ENCODE peak calls at places on chromosomes 3 and 15, in seven cellular contexts. One of them, this sample, is unnamed.

GRCh38 chr3:10242182-10243065 is 5.8 kb upstream of the TATDN2 start:
- DNase-seq in GM12878: no peak
- DNase-seq in HepG2: no peak
- DNase-seq in K562: peak; percentile 59
- DNase-seq in NT2/D1: no peak
- DNase-seq in SK-N-SH: no peak
- DNase-seq in HCT116: no peak
- DNase-seq in this sample: no peak

GRCh38 chr3:73060302-73060723 is 1.1 kb upstream of the EBLN2 start:
- DNase-seq in GM12878: no peak
- DNase-seq in HepG2: no peak
- DNase-seq in K562: no peak
- DNase-seq in NT2/D1: no peak
- DNase-seq in SK-N-SH: peak; percentile 30
- DNase-seq in HCT116: no peak
- DNase-seq in this sample: no peak

GRCh38 chr3:141366285-141367037 is 1.8 kb upstream of the ZBTB38 start:
- DNase-seq in GM12878: no peak
- DNase-seq in HepG2: peak; percentile 49
- DNase-seq in K562: peak; percentile 70
- DNase-seq in NT2/D1: no peak
- DNase-seq in SK-N-SH: no peak
- DNase-seq in HCT116: peak; percentile 33
- DNase-seq in this sample: no peak

GRCh38 chr3:46006646-46007045 is 11.0 kb upstream of the FYCO1 start:
- DNase-seq in GM12878: no peak
- DNase-seq in HepG2: no peak
- DNase-seq in K562: no peak
- DNase-seq in NT2/D1: no peak
- DNase-seq in SK-N-SH: no peak
- DNase-seq in HCT116: no peak
- DNase-seq in this sample: no peak

GRCh38 chr15:61524091-61524490 is 295.0 kb upstream of the RORA start:
- DNase-seq in GM12878: no peak
- DNase-seq in HepG2: no peak
- DNase-seq in K562: no peak
- DNase-seq in NT2/D1: no peak
- DNase-seq in SK-N-SH: no peak
- DNase-seq in HCT116: no peak
- DNase-seq in this sample: no peak

GRCh38 chr3:189726277-189726676 is 95.1 kb downstream of the TP63 start:
- DNase-seq in GM12878: no peak
- DNase-seq in HepG2: no peak
- DNase-seq in K562: no peak
- DNase-seq in NT2/D1: no peak
- DNase-seq in SK-N-SH: no peak
- DNase-seq in HCT116: no peak
- DNase-seq in this sample: no peak

GRCh38 chr3:30989266-30989799 is 94.9 kb upstream of the GADL1 start:
- DNase-seq in GM12878: no peak
- DNase-seq in HepG2: no peak
- DNase-seq in K562: no peak
- DNase-seq in NT2/D1: no peak
- DNase-seq in SK-N-SH: no peak
- DNase-seq in HCT116: no peak
- DNase-seq in this sample: no peak

GRCh38 chr15:69304176-69304533 is 5.4 kb downstream of the PAQR5 start:
- DNase-seq in GM12878: no peak
- DNase-seq in HepG2: peak; percentile 25
- DNase-seq in K562: no peak
- DNase-seq in NT2/D1: no peak
- DNase-seq in SK-N-SH: no peak
- DNase-seq in HCT116: peak; percentile 35
- DNase-seq in this sample: no peak

GRCh38 chr15:83873966-83874365 is 220.0 kb downstream of the ADAMTSL3 start:
- DNase-seq in GM12878: no peak
- DNase-seq in HepG2: no peak
- DNase-seq in K562: no peak
- DNase-seq in NT2/D1: no peak
- DNase-seq in SK-N-SH: no peak
- DNase-seq in HCT116: no peak
- DNase-seq in this sample: no peak

GRCh38 chr3:45487508-45487907 is 99.1 kb downstream of the LARS2 start:
- DNase-seq in GM12878: no peak
- DNase-seq in HepG2: peak; percentile 76
- DNase-seq in K562: no peak
- DNase-seq in NT2/D1: no peak
- DNase-seq in SK-N-SH: no peak
- DNase-seq in HCT116: no peak
- DNase-seq in this sample: no peak

GRCh38 chr3:65597225-65597951 is 441.3 kb downstream of the MAGI1 start:
- DNase-seq in GM12878: no peak
- DNase-seq in HepG2: no peak
- DNase-seq in K562: no peak
- DNase-seq in NT2/D1: peak; percentile 95
- DNase-seq in SK-N-SH: peak; percentile 87
- DNase-seq in HCT116: no peak
- DNase-seq in this sample: peak; percentile 79

GRCh38 chr3:156478931-156479330 is 76.0 kb downstream of the SSR3 start:
- DNase-seq in GM12878: no peak
- DNase-seq in HepG2: no peak
- DNase-seq in K562: no peak
- DNase-seq in NT2/D1: no peak
- DNase-seq in SK-N-SH: no peak
- DNase-seq in HCT116: no peak
- DNase-seq in this sample: no peak

GRCh38 chr15:79973445-79974180 is 2.6 kb upstream of the BCL2A1 start:
- DNase-seq in GM12878: no peak
- DNase-seq in HepG2: no peak
- DNase-seq in K562: no peak
- DNase-seq in NT2/D1: no peak
- DNase-seq in SK-N-SH: no peak
- DNase-seq in HCT116: no peak
- DNase-seq in this sample: no peak

GRCh38 chr15:69038508-69038907 is 24.0 kb downstream of the NOX5 start:
- DNase-seq in GM12878: no peak
- DNase-seq in HepG2: no peak
- DNase-seq in K562: no peak
- DNase-seq in NT2/D1: no peak
- DNase-seq in SK-N-SH: no peak
- DNase-seq in HCT116: no peak
- DNase-seq in this sample: peak; percentile 22

GRCh38 chr15:68420186-68420684 is 11.7 kb downstream of the ITGA11 start:
- DNase-seq in GM12878: no peak
- DNase-seq in HepG2: peak; percentile 9
- DNase-seq in K562: no peak
- DNase-seq in NT2/D1: peak; percentile 28
- DNase-seq in SK-N-SH: no peak
- DNase-seq in HCT116: no peak
- DNase-seq in this sample: no peak

GRCh38 chr3:5160926-5161858 is 26.3 kb upstream of the EDEM1 start:
- DNase-seq in GM12878: no peak
- DNase-seq in HepG2: no peak
- DNase-seq in K562: no peak
- DNase-seq in NT2/D1: no peak
- DNase-seq in SK-N-SH: peak; percentile 8
- DNase-seq in HCT116: peak; percentile 1
- DNase-seq in this sample: no peak
- TF ChIP-seq YY1 in GM12878: no peak
- TF ChIP-seq YY1 in HepG2: no peak
- TF ChIP-seq YY1 in K562: no peak
- TF ChIP-seq YY1 in NT2/D1: no peak
- TF ChIP-seq YY1 in SK-N-SH: no peak
- TF ChIP-seq YY1 in HCT116: no peak
- TF ChIP-seq YY1 in this sample: no peak

DNA sequence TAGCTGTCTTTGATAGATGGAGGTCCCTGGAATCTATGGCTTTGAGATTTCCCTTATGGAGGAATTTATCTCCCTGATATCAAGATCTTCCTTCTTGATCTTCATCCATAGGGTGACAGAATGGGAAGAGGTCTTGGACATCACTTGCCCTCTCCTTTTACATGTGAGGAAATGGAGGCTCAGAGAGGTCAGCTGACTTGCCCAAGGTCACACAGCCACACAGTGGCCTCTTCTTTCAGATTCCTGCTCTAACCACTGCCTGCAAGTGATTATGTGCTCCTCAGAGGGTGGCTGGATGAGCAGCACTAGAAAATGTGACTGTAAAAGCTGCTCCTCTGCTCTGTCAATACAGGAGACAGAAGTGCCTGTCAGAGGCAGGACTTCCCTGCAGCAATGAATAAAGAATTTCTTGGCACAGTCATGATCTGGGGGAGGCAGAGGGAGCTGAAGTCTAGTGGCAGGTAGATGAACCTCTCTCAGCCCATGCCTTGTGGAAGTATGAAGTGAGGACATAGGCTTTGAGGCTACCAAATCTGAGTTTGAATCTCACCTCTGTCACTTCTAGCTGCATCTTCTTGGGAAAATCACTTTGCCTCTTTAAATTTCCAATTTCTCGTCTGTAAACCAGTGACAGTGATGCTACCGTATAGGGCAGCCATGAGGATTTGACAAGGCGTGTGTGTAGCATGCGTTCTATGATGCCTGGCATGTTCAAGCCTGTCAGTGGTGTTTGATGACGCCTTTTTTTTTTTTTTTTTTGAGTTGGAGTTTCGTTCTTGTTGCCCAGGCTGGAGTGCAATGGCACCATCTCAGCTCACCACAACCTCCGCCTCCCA is 12.0 kb downstream of the SSUH2 start:
- DNase-seq in GM12878: no peak
- DNase-seq in HepG2: no peak
- DNase-seq in K562: no peak
- DNase-seq in NT2/D1: no peak
- DNase-seq in SK-N-SH: no peak
- DNase-seq in HCT116: no peak
- DNase-seq in this sample: no peak
- TF ChIP-seq YY1 in GM12878: no peak
- TF ChIP-seq YY1 in HepG2: no peak
- TF ChIP-seq YY1 in K562: no peak
- TF ChIP-seq YY1 in NT2/D1: no peak
- TF ChIP-seq YY1 in SK-N-SH: no peak
- TF ChIP-seq YY1 in HCT116: no peak
- TF ChIP-seq YY1 in this sample: no peak

DNA sequence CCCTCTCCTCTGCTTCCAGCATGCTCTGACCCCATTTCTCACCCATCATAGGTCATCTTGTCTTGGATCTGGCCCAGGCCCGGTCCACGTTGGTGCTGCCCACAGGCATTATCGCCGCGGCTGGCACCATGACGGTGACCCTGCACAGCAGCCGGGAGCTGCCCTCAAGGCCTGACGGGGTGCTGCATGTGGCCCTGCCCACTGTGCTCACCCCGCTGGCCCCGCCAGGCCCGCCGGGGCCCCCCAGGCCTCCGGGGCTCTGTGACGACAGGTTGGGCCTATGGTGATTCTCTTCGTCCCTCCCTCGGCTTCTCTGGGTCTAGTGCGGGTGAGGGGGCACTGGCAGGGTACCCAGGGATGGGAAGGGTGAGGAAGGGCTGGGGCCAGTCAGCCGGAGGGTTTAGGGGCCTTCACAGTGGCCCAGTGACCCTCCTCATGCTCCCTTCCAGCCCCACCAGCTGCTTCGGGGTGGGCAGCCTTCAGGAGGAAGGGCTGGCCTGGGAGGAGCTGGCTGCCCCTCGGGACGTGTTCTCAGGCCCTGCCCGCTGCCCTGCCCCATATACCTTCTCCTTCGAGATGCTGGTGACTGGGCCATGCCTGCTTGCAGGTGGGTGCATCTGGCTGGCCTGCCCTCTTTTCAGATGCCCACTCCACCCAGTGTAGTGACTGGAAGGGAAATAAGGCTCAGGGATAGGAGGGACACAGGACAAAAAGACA is 3.9 kb downstream of the VWA5B2 start:
- DNase-seq in GM12878: no peak
- DNase-seq in HepG2: no peak
- DNase-seq in K562: no peak
- DNase-seq in NT2/D1: no peak
- DNase-seq in SK-N-SH: no peak
- DNase-seq in HCT116: no peak
- DNase-seq in this sample: no peak
- TF ChIP-seq YY1 in GM12878: no peak
- TF ChIP-seq YY1 in HepG2: no peak
- TF ChIP-seq YY1 in K562: no peak
- TF ChIP-seq YY1 in NT2/D1: no peak
- TF ChIP-seq YY1 in SK-N-SH: no peak
- TF ChIP-seq YY1 in HCT116: no peak
- TF ChIP-seq YY1 in this sample: no peak

GRCh38 chr15:63895194-63895593 is 61.4 kb upstream of the HERC1 start:
- DNase-seq in GM12878: no peak
- DNase-seq in HepG2: no peak
- DNase-seq in K562: peak; percentile 94
- DNase-seq in NT2/D1: no peak
- DNase-seq in SK-N-SH: no peak
- DNase-seq in HCT116: no peak
- DNase-seq in this sample: no peak

GRCh38 chr15:63895787-63896218 is 62.1 kb upstream of the HERC1 start:
- DNase-seq in GM12878: no peak
- DNase-seq in HepG2: no peak
- DNase-seq in K562: peak; percentile 54
- DNase-seq in NT2/D1: no peak
- DNase-seq in SK-N-SH: no peak
- DNase-seq in HCT116: no peak
- DNase-seq in this sample: no peak

GRCh38 chr15:63893866-63894661 is 60.3 kb upstream of the HERC1 start:
- DNase-seq in GM12878: no peak
- DNase-seq in HepG2: no peak
- DNase-seq in K562: no peak
- DNase-seq in NT2/D1: no peak
- DNase-seq in SK-N-SH: no peak
- DNase-seq in HCT116: no peak
- DNase-seq in this sample: no peak

GRCh38 chr15:63894662-63894949 is 60.9 kb upstream of the HERC1 start:
- DNase-seq in GM12878: no peak
- DNase-seq in HepG2: no peak
- DNase-seq in K562: no peak
- DNase-seq in NT2/D1: no peak
- DNase-seq in SK-N-SH: no peak
- DNase-seq in HCT116: no peak
- DNase-seq in this sample: no peak

DNA sequence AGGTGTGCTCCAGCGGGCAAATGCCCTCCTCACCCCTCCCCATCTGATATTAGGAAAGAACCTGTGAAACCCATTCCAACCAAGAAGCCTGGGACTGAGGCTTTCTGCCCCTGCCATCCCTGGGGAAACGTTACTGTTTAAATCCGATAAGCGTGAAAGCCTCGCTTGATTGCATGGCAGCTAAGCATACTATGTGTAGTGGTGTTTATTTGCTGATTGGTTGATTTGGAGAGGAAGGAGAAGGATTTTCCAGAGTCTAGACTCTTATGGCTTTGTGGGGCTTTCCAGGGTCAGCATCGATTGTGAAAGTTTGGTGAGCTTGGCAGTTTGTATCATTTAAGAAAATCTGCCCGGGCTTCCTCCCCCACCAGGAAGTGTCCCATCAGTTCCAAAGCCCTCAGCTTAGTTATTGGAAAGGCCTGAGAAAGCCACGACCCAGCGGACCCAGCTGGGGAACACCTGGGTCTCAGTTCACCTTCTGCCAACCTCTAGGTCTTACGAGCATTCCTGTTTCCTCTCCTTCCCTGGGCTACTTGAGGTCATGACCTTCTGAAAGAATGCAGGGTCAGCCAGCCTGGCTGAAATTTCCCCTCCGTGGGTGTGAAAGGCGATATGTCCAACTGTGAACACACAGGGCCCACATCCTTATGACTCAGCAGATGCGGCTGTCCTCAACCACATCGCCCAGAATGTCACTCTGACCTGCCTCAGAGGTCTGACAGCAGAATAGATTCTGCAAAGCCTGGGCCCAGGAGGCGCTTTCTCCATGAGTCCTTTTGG is 62.8 kb upstream of the HERC1 start:
- DNase-seq in GM12878: peak; percentile 90
- DNase-seq in HepG2: peak; percentile 32
- DNase-seq in K562: peak; percentile 98
- DNase-seq in NT2/D1: no peak
- DNase-seq in SK-N-SH: no peak
- DNase-seq in HCT116: no peak
- DNase-seq in this sample: no peak
- TF ChIP-seq YY1 in GM12878: peak; percentile 16
- TF ChIP-seq YY1 in HepG2: no peak
- TF ChIP-seq YY1 in K562: peak; percentile 27
- TF ChIP-seq YY1 in NT2/D1: no peak
- TF ChIP-seq YY1 in SK-N-SH: no peak
- TF ChIP-seq YY1 in HCT116: no peak
- TF ChIP-seq YY1 in this sample: no peak

This sample was measured in H1.